ENCODE peak calls at places on chromosomes 3 and 15, in ten cellular contexts. One of them, this sample, is unnamed. For H3K9me3, the result is how much of the 10 kb centered on the place peaks cover.

GRCh38 chr15:85973584-85974347 is 105.9 kb upstream of the AGBL1 start:
- DNase-seq in transverse colon: no peak
- DNase-seq in endothelial cell of umbilical vein: no peak
- DNase-seq in H1: no peak
- DNase-seq in heart left ventricle: no peak
- DNase-seq in K562: no peak
- DNase-seq in Peyer's patch: no peak
- DNase-seq in HCT116: no peak
- DNase-seq in esophagus squamous epithelium: no peak
- DNase-seq in HepG2: peak
- DNase-seq in this sample: no peak

GRCh38 chr3:140388525-140388924 is 289.3 kb upstream of the TRIM42 start:
- DNase-seq in Peyer's patch: no peak
- DNase-seq in K562: no peak
- DNase-seq in H1: no peak
- DNase-seq in endothelial cell of umbilical vein: no peak
- DNase-seq in HCT116: no peak
- DNase-seq in transverse colon: no peak
- DNase-seq in heart left ventricle: no peak
- DNase-seq in HepG2: no peak
- DNase-seq in esophagus squamous epithelium: no peak
- DNase-seq in this sample: no peak

GRCh38 chr15:29736012-29736744 is 86.1 kb downstream of the TJP1 start:
- DNase-seq in esophagus squamous epithelium: no peak
- DNase-seq in Peyer's patch: no peak
- DNase-seq in H1: no peak
- DNase-seq in HepG2: no peak
- DNase-seq in endothelial cell of umbilical vein: no peak
- DNase-seq in heart left ventricle: no peak
- DNase-seq in transverse colon: no peak
- DNase-seq in K562: no peak
- DNase-seq in HCT116: no peak
- DNase-seq in this sample: no peak

GRCh38 chr3:153232737-153233330 is 70.8 kb downstream of the RAP2B start:
- DNase-seq in HCT116: no peak
- DNase-seq in HepG2: no peak
- DNase-seq in transverse colon: no peak
- DNase-seq in H1: no peak
- DNase-seq in heart left ventricle: no peak
- DNase-seq in Peyer's patch: no peak
- DNase-seq in esophagus squamous epithelium: no peak
- DNase-seq in K562: no peak
- DNase-seq in endothelial cell of umbilical vein: peak
- DNase-seq in this sample: no peak

GRCh38 chr3:86743233-86743632 is 247.7 kb downstream of the VGLL3 start:
- DNase-seq in HepG2: no peak
- DNase-seq in H1: no peak
- DNase-seq in K562: no peak
- DNase-seq in endothelial cell of umbilical vein: no peak
- DNase-seq in HCT116: no peak
- DNase-seq in heart left ventricle: no peak
- DNase-seq in Peyer's patch: no peak
- DNase-seq in transverse colon: no peak
- DNase-seq in esophagus squamous epithelium: no peak
- DNase-seq in this sample: no peak

GRCh38 chr3:32428092-32429068 is 36.7 kb downstream of the CMTM7 start:
- DNase-seq in esophagus squamous epithelium: no peak
- DNase-seq in HepG2: no peak
- DNase-seq in Peyer's patch: peak
- DNase-seq in H1: peak
- DNase-seq in HCT116: no peak
- DNase-seq in transverse colon: no peak
- DNase-seq in endothelial cell of umbilical vein: no peak
- DNase-seq in heart left ventricle: no peak
- DNase-seq in K562: no peak
- DNase-seq in this sample: no peak

GRCh38 chr15:85742186-85742751 is 52.5 kb downstream of the KLHL25 start:
- DNase-seq in endothelial cell of umbilical vein: no peak
- DNase-seq in H1: no peak
- DNase-seq in heart left ventricle: no peak
- DNase-seq in esophagus squamous epithelium: no peak
- DNase-seq in Peyer's patch: no peak
- DNase-seq in HepG2: no peak
- DNase-seq in K562: no peak
- DNase-seq in transverse colon: no peak
- DNase-seq in HCT116: no peak
- DNase-seq in this sample: peak

GRCh38 chr15:99154271-99154670 is 49.4 kb downstream of the SYNM start:
- DNase-seq in HCT116: no peak
- DNase-seq in HepG2: no peak
- DNase-seq in esophagus squamous epithelium: no peak
- DNase-seq in endothelial cell of umbilical vein: peak
- DNase-seq in heart left ventricle: no peak
- DNase-seq in Peyer's patch: no peak
- DNase-seq in transverse colon: no peak
- DNase-seq in H1: no peak
- DNase-seq in K562: no peak
- DNase-seq in this sample: no peak

GRCh38 chr3:71255498-71255897 is 328.0 kb downstream of the FOXP1 start:
- DNase-seq in heart left ventricle: no peak
- DNase-seq in HepG2: no peak
- DNase-seq in HCT116: no peak
- DNase-seq in Peyer's patch: no peak
- DNase-seq in esophagus squamous epithelium: no peak
- DNase-seq in H1: no peak
- DNase-seq in transverse colon: no peak
- DNase-seq in K562: no peak
- DNase-seq in endothelial cell of umbilical vein: no peak
- DNase-seq in this sample: no peak

GRCh38 chr3:195060531-195061385 is 210.2 kb downstream of the XXYLT1 start:
- DNase-seq in HCT116: no peak
- DNase-seq in HepG2: no peak
- DNase-seq in Peyer's patch: no peak
- DNase-seq in H1: no peak
- DNase-seq in endothelial cell of umbilical vein: no peak
- DNase-seq in K562: no peak
- DNase-seq in transverse colon: no peak
- DNase-seq in esophagus squamous epithelium: no peak
- DNase-seq in heart left ventricle: peak
- DNase-seq in this sample: no peak

GRCh38 chr15:65033659-65034269 is 4.3 kb upstream of the MTFMT start:
- DNase-seq in esophagus squamous epithelium: no peak
- DNase-seq in Peyer's patch: peak
- DNase-seq in transverse colon: peak
- DNase-seq in endothelial cell of umbilical vein: peak
- DNase-seq in HCT116: peak
- DNase-seq in H1: peak
- DNase-seq in HepG2: peak
- DNase-seq in heart left ventricle: no peak
- DNase-seq in K562: peak
- DNase-seq in this sample: no peak

DNA sequence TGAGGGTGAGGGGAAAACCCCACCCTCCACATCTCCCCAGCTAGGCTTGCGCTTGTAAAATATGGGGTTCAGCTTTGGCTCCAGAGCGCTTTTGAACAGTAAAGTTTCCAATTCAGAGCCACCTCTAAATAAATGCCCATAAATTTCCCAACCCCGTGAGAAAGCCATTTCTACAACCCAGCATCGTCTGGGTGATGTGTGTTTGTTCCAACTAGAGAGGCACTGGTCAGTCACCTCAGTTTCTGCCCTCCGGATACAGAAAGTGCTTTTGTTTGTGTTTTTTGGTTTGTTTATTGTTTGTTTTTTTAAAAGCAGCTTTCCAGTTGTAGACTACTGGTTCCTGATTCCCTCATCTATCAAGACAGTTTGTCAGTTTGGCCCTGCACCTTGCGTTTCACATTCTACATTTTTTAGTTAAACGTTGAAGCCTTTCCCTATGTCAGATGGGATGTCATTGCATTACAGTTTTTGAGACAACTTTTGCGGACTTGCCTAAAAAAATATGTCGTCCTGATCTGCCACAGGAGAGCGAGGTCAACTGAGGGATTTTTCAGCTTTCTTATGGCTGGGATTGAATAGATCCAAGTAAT is 15.0 kb upstream of the SOX2 start:
- DNase-seq in endothelial cell of umbilical vein: no peak
- DNase-seq in H1: no peak
- DNase-seq in K562: no peak
- DNase-seq in transverse colon: no peak
- DNase-seq in esophagus squamous epithelium: no peak
- DNase-seq in Peyer's patch: no peak
- DNase-seq in HepG2: no peak
- DNase-seq in HCT116: no peak
- DNase-seq in heart left ventricle: no peak
- DNase-seq in this sample: no peak
- TF ChIP-seq POLR2A in endothelial cell of umbilical vein: no peak
- TF ChIP-seq POLR2A in H1: no peak
- TF ChIP-seq POLR2A in K562: no peak
- TF ChIP-seq POLR2A in transverse colon: no peak
- TF ChIP-seq POLR2A in esophagus squamous epithelium: no peak
- TF ChIP-seq POLR2A in Peyer's patch: no peak
- TF ChIP-seq POLR2A in HepG2: no peak
- TF ChIP-seq POLR2A in HCT116: no peak
- TF ChIP-seq POLR2A in heart left ventricle: no peak
- TF ChIP-seq POLR2A in this sample: no peak

GRCh38 chr15:20340331-20340811 is 201.2 kb downstream of the GOLGA6L6 start:
- DNase-seq in K562: peak
- DNase-seq in endothelial cell of umbilical vein: peak
- DNase-seq in Peyer's patch: peak
- DNase-seq in esophagus squamous epithelium: no peak
- DNase-seq in HepG2: no peak
- DNase-seq in transverse colon: no peak
- DNase-seq in heart left ventricle: peak
- DNase-seq in H1: no peak
- DNase-seq in HCT116: no peak
- DNase-seq in this sample: peak
- H3K9me3 ChIP-seq in K562: under half
- H3K9me3 ChIP-seq in endothelial cell of umbilical vein: under half
- H3K9me3 ChIP-seq in Peyer's patch: under half
- H3K9me3 ChIP-seq in esophagus squamous epithelium: under half
- H3K9me3 ChIP-seq in HepG2: under half
- H3K9me3 ChIP-seq in transverse colon: under half
- H3K9me3 ChIP-seq in heart left ventricle: under half
- H3K9me3 ChIP-seq in H1: half or more
- H3K9me3 ChIP-seq in HCT116: under half
- H3K9me3 ChIP-seq in this sample: under half

GRCh38 chr3:127746400-127747057 is 73.8 kb downstream of the ABTB1 start:
- DNase-seq in transverse colon: peak
- DNase-seq in heart left ventricle: peak
- DNase-seq in Peyer's patch: peak
- DNase-seq in HepG2: no peak
- DNase-seq in endothelial cell of umbilical vein: no peak
- DNase-seq in H1: no peak
- DNase-seq in HCT116: no peak
- DNase-seq in K562: peak
- DNase-seq in esophagus squamous epithelium: no peak
- DNase-seq in this sample: no peak
- TF ChIP-seq POLR2A in transverse colon: no peak
- TF ChIP-seq POLR2A in heart left ventricle: no peak
- TF ChIP-seq POLR2A in Peyer's patch: no peak
- TF ChIP-seq POLR2A in HepG2: no peak
- TF ChIP-seq POLR2A in endothelial cell of umbilical vein: no peak
- TF ChIP-seq POLR2A in H1: no peak
- TF ChIP-seq POLR2A in HCT116: no peak
- TF ChIP-seq POLR2A in K562: no peak
- TF ChIP-seq POLR2A in esophagus squamous epithelium: no peak
- TF ChIP-seq POLR2A in this sample: no peak

DNA sequence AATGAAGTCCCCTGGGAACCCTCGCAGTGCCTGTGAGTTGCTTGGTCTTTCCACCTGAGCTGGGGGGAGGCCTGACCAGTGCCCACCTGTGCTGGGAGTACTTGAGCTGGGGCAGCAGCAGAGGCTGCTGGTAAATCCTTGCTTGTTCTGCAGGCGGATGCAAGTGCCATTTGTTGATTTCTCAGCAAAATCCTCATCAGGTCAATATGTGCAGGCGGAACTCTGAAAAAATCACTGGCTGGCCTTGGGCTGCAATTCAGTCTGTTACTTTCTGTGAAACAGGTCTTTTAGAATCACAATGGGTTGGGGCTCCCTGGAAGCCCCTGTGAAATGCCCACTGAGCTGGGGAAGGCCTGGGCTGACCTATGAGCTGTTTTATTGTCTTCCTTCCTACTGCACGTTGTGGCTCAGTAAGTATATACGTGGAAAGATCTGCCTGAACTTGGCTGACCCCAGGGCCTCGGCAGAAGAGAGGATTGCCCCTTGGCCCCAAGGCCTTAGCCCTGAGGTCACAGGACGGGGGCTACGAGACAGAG is 182.0 kb upstream of the RGMA start:
- DNase-seq in K562: no peak
- DNase-seq in transverse colon: no peak
- DNase-seq in esophagus squamous epithelium: no peak
- DNase-seq in Peyer's patch: no peak
- DNase-seq in HepG2: no peak
- DNase-seq in H1: no peak
- DNase-seq in heart left ventricle: no peak
- DNase-seq in HCT116: no peak
- DNase-seq in endothelial cell of umbilical vein: no peak
- DNase-seq in this sample: no peak
- H3K9me3 ChIP-seq in K562: under half
- H3K9me3 ChIP-seq in transverse colon: under half
- H3K9me3 ChIP-seq in esophagus squamous epithelium: under half
- H3K9me3 ChIP-seq in Peyer's patch: under half
- H3K9me3 ChIP-seq in HepG2: under half
- H3K9me3 ChIP-seq in H1: under half
- H3K9me3 ChIP-seq in heart left ventricle: under half
- H3K9me3 ChIP-seq in HCT116: under half
- H3K9me3 ChIP-seq in endothelial cell of umbilical vein: under half
- H3K9me3 ChIP-seq in this sample: under half

GRCh38 chr3:185537369-185537970 is 14.9 kb downstream of the LIPH start:
- DNase-seq in transverse colon: peak
- DNase-seq in HepG2: peak
- DNase-seq in Peyer's patch: peak
- DNase-seq in H1: no peak
- DNase-seq in heart left ventricle: peak
- DNase-seq in HCT116: peak
- DNase-seq in esophagus squamous epithelium: no peak
- DNase-seq in endothelial cell of umbilical vein: peak
- DNase-seq in K562: peak
- DNase-seq in this sample: no peak
- TF ChIP-seq POLR2A in transverse colon: peak
- TF ChIP-seq POLR2A in HepG2: no peak
- TF ChIP-seq POLR2A in Peyer's patch: peak
- TF ChIP-seq POLR2A in H1: no peak
- TF ChIP-seq POLR2A in heart left ventricle: no peak
- TF ChIP-seq POLR2A in HCT116: no peak
- TF ChIP-seq POLR2A in esophagus squamous epithelium: no peak
- TF ChIP-seq POLR2A in endothelial cell of umbilical vein: no peak
- TF ChIP-seq POLR2A in K562: no peak
- TF ChIP-seq POLR2A in this sample: no peak

DNA sequence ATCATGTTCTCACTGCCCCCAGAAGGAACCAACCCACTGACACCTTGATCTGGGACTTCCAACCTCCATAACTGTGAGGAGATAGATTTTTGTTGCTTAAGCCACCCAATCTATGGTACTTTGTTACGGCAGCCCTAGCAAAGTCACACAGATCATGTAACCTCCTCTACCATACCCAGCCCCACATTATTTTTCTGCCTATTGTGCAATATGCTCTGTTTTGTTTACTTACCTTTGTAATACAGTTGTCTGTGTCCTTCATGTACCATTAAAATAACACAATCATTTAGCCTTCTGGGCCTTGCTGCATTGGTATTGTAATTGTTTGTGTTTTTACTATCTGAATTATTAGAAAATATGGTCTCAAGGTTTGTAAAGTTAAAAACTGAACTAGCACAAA is 16.1 kb downstream of the NDN start:
- DNase-seq in K562: no peak
- DNase-seq in heart left ventricle: no peak
- DNase-seq in transverse colon: no peak
- DNase-seq in HCT116: no peak
- DNase-seq in H1: no peak
- DNase-seq in esophagus squamous epithelium: no peak
- DNase-seq in Peyer's patch: no peak
- DNase-seq in endothelial cell of umbilical vein: no peak
- DNase-seq in HepG2: peak
- DNase-seq in this sample: no peak
- H3K9me3 ChIP-seq in K562: under half
- H3K9me3 ChIP-seq in heart left ventricle: under half
- H3K9me3 ChIP-seq in transverse colon: under half
- H3K9me3 ChIP-seq in HCT116: under half
- H3K9me3 ChIP-seq in H1: under half
- H3K9me3 ChIP-seq in esophagus squamous epithelium: under half
- H3K9me3 ChIP-seq in Peyer's patch: under half
- H3K9me3 ChIP-seq in endothelial cell of umbilical vein: under half
- H3K9me3 ChIP-seq in HepG2: under half
- H3K9me3 ChIP-seq in this sample: under half